ENCODE peak calls at places on chromosomes 3 and 15, in nine cellular contexts. One of them, this sample, is unnamed.
A peak's percentile ranks its signal among the peaks of the same experiment; 100 is the strongest.

GRCh38 chr3:49750056-49750455 is 26.3 kb upstream of the GMPPB start:
- DNase-seq in MM.1S: no peak
- DNase-seq in thoracic aorta: no peak
- DNase-seq in neuronal stem cell: no peak
- DNase-seq in left cardiac atrium: no peak
- DNase-seq in activated gamma-delta T cell treated with Interleukin-2 at 50 U/mL for 16 hours: no peak
- DNase-seq in cardiac fibroblast: no peak
- DNase-seq in mesenteric fat pad: no peak
- DNase-seq in uterus: no peak
- DNase-seq in this sample: no peak

GRCh38 chr15:99431661-99432091 is 134.1 kb upstream of the MEF2A start:
- DNase-seq in mesenteric fat pad: peak; percentile 79
- DNase-seq in thoracic aorta: no peak
- DNase-seq in activated gamma-delta T cell treated with Interleukin-2 at 50 U/mL for 16 hours: no peak
- DNase-seq in uterus: peak; percentile 16
- DNase-seq in left cardiac atrium: peak; percentile 20
- DNase-seq in cardiac fibroblast: no peak
- DNase-seq in MM.1S: no peak
- DNase-seq in neuronal stem cell: no peak
- DNase-seq in this sample: no peak

GRCh38 chr3:123893012-123893411 is 8.9 kb upstream of the MYLK start:
- DNase-seq in mesenteric fat pad: no peak
- DNase-seq in thoracic aorta: no peak
- DNase-seq in neuronal stem cell: no peak
- DNase-seq in left cardiac atrium: no peak
- DNase-seq in cardiac fibroblast: no peak
- DNase-seq in activated gamma-delta T cell treated with Interleukin-2 at 50 U/mL for 16 hours: no peak
- DNase-seq in uterus: no peak
- DNase-seq in MM.1S: no peak
- DNase-seq in this sample: no peak

GRCh38 chr3:123635220-123635619 is 50.4 kb upstream of the HACD2 start:
- DNase-seq in neuronal stem cell: no peak
- DNase-seq in mesenteric fat pad: no peak
- DNase-seq in uterus: peak; percentile 36
- DNase-seq in left cardiac atrium: no peak
- DNase-seq in cardiac fibroblast: no peak
- DNase-seq in MM.1S: no peak
- DNase-seq in thoracic aorta: no peak
- DNase-seq in activated gamma-delta T cell treated with Interleukin-2 at 50 U/mL for 16 hours: no peak
- DNase-seq in this sample: no peak

GRCh38 chr15:66084704-66085103 is 168.8 kb downstream of the MEGF11 start:
- DNase-seq in cardiac fibroblast: no peak
- DNase-seq in MM.1S: no peak
- DNase-seq in activated gamma-delta T cell treated with Interleukin-2 at 50 U/mL for 16 hours: no peak
- DNase-seq in left cardiac atrium: no peak
- DNase-seq in neuronal stem cell: no peak
- DNase-seq in uterus: no peak
- DNase-seq in mesenteric fat pad: no peak
- DNase-seq in thoracic aorta: no peak
- DNase-seq in this sample: no peak

GRCh38 chr3:119891944-119892721 is 110.2 kb downstream of the NR1I2 start:
- DNase-seq in left cardiac atrium: no peak
- DNase-seq in activated gamma-delta T cell treated with Interleukin-2 at 50 U/mL for 16 hours: peak; percentile 29
- DNase-seq in thoracic aorta: no peak
- DNase-seq in cardiac fibroblast: peak; percentile 88
- DNase-seq in uterus: peak; percentile 22
- DNase-seq in MM.1S: peak; percentile 64
- DNase-seq in mesenteric fat pad: no peak
- DNase-seq in neuronal stem cell: peak; percentile 54
- DNase-seq in this sample: peak; percentile 87

GRCh38 chr15:77748078-77749064 is 115.7 kb upstream of the LINGO1 start:
- DNase-seq in MM.1S: no peak
- DNase-seq in cardiac fibroblast: no peak
- DNase-seq in thoracic aorta: no peak
- DNase-seq in mesenteric fat pad: no peak
- DNase-seq in activated gamma-delta T cell treated with Interleukin-2 at 50 U/mL for 16 hours: no peak
- DNase-seq in left cardiac atrium: no peak
- DNase-seq in uterus: no peak
- DNase-seq in neuronal stem cell: no peak
- DNase-seq in this sample: peak; percentile 25

GRCh38 chr15:57061696-57062095 is 143.3 kb downstream of the TCF12 start:
- DNase-seq in mesenteric fat pad: no peak
- DNase-seq in activated gamma-delta T cell treated with Interleukin-2 at 50 U/mL for 16 hours: no peak
- DNase-seq in cardiac fibroblast: no peak
- DNase-seq in uterus: no peak
- DNase-seq in thoracic aorta: no peak
- DNase-seq in neuronal stem cell: no peak
- DNase-seq in left cardiac atrium: no peak
- DNase-seq in MM.1S: no peak
- DNase-seq in this sample: no peak

GRCh38 chr15:52112203-52112750 is 298 bp downstream of the BCL2L10 start:
- DNase-seq in thoracic aorta: no peak
- DNase-seq in neuronal stem cell: no peak
- DNase-seq in cardiac fibroblast: no peak
- DNase-seq in activated gamma-delta T cell treated with Interleukin-2 at 50 U/mL for 16 hours: peak; percentile 30
- DNase-seq in mesenteric fat pad: no peak
- DNase-seq in uterus: no peak
- DNase-seq in left cardiac atrium: peak; percentile 38
- DNase-seq in MM.1S: peak; percentile 14
- DNase-seq in this sample: no peak

GRCh38 chr3:120162400-120162799 is 68.2 kb upstream of the GSK3B start:
- DNase-seq in left cardiac atrium: no peak
- DNase-seq in thoracic aorta: no peak
- DNase-seq in neuronal stem cell: no peak
- DNase-seq in activated gamma-delta T cell treated with Interleukin-2 at 50 U/mL for 16 hours: no peak
- DNase-seq in mesenteric fat pad: no peak
- DNase-seq in MM.1S: no peak
- DNase-seq in uterus: no peak
- DNase-seq in cardiac fibroblast: peak; percentile 45
- DNase-seq in this sample: no peak

GRCh38 chr15:61818801-61819200 is 241.4 kb downstream of the VPS13C start:
- DNase-seq in thoracic aorta: no peak
- DNase-seq in cardiac fibroblast: no peak
- DNase-seq in MM.1S: no peak
- DNase-seq in uterus: no peak
- DNase-seq in left cardiac atrium: no peak
- DNase-seq in activated gamma-delta T cell treated with Interleukin-2 at 50 U/mL for 16 hours: no peak
- DNase-seq in neuronal stem cell: no peak
- DNase-seq in mesenteric fat pad: no peak
- DNase-seq in this sample: no peak

GRCh38 chr3:184448321-184449160 is 68.7 kb downstream of the CHRD start:
- DNase-seq in left cardiac atrium: no peak
- DNase-seq in neuronal stem cell: no peak
- DNase-seq in thoracic aorta: no peak
- DNase-seq in uterus: no peak
- DNase-seq in mesenteric fat pad: no peak
- DNase-seq in cardiac fibroblast: peak; percentile 73
- DNase-seq in activated gamma-delta T cell treated with Interleukin-2 at 50 U/mL for 16 hours: no peak
- DNase-seq in MM.1S: no peak
- DNase-seq in this sample: no peak

GRCh38 chr15:43879386-43880355 is 52.9 kb downstream of the WDR76 start:
- DNase-seq in neuronal stem cell: no peak
- DNase-seq in uterus: no peak
- DNase-seq in activated gamma-delta T cell treated with Interleukin-2 at 50 U/mL for 16 hours: no peak
- DNase-seq in MM.1S: no peak
- DNase-seq in thoracic aorta: no peak
- DNase-seq in mesenteric fat pad: peak; percentile 65
- DNase-seq in cardiac fibroblast: peak; percentile 14
- DNase-seq in left cardiac atrium: no peak
- DNase-seq in this sample: no peak

GRCh38 chr3:172776049-172776717 is 25.7 kb downstream of the ECT2 start:
- DNase-seq in cardiac fibroblast: peak; percentile 21
- DNase-seq in left cardiac atrium: no peak
- DNase-seq in MM.1S: no peak
- DNase-seq in neuronal stem cell: no peak
- DNase-seq in uterus: no peak
- DNase-seq in activated gamma-delta T cell treated with Interleukin-2 at 50 U/mL for 16 hours: no peak
- DNase-seq in mesenteric fat pad: no peak
- DNase-seq in thoracic aorta: no peak
- DNase-seq in this sample: no peak

GRCh38 chr3:25967385-25967784 is 177.5 kb downstream of the OXSM start:
- DNase-seq in thoracic aorta: no peak
- DNase-seq in activated gamma-delta T cell treated with Interleukin-2 at 50 U/mL for 16 hours: no peak
- DNase-seq in MM.1S: no peak
- DNase-seq in left cardiac atrium: no peak
- DNase-seq in mesenteric fat pad: no peak
- DNase-seq in neuronal stem cell: no peak
- DNase-seq in cardiac fibroblast: no peak
- DNase-seq in uterus: no peak
- DNase-seq in this sample: no peak

GRCh38 chr15:31083394-31083790 is 18.1 kb downstream of the TRPM1 start:
- DNase-seq in uterus: no peak
- DNase-seq in thoracic aorta: no peak
- DNase-seq in neuronal stem cell: no peak
- DNase-seq in activated gamma-delta T cell treated with Interleukin-2 at 50 U/mL for 16 hours: no peak
- DNase-seq in mesenteric fat pad: no peak
- DNase-seq in cardiac fibroblast: no peak
- DNase-seq in MM.1S: peak; percentile 95
- DNase-seq in left cardiac atrium: no peak
- DNase-seq in this sample: no peak

GRCh38 chr3:29789686-29790085 is 508.8 kb downstream of the RBMS3 start:
- DNase-seq in neuronal stem cell: no peak
- DNase-seq in thoracic aorta: no peak
- DNase-seq in cardiac fibroblast: no peak
- DNase-seq in uterus: no peak
- DNase-seq in activated gamma-delta T cell treated with Interleukin-2 at 50 U/mL for 16 hours: no peak
- DNase-seq in MM.1S: no peak
- DNase-seq in left cardiac atrium: no peak
- DNase-seq in mesenteric fat pad: no peak
- DNase-seq in this sample: no peak

GRCh38 chr3:99240700-99241099 is 339.2 kb upstream of the DCBLD2 start:
- DNase-seq in mesenteric fat pad: no peak
- DNase-seq in cardiac fibroblast: no peak
- DNase-seq in neuronal stem cell: peak; percentile 8
- DNase-seq in activated gamma-delta T cell treated with Interleukin-2 at 50 U/mL for 16 hours: no peak
- DNase-seq in thoracic aorta: no peak
- DNase-seq in uterus: no peak
- DNase-seq in MM.1S: no peak
- DNase-seq in left cardiac atrium: no peak
- DNase-seq in this sample: no peak

GRCh38 chr3:55877703-55878102 is 390.6 kb upstream of the WNT5A start:
- DNase-seq in mesenteric fat pad: no peak
- DNase-seq in MM.1S: no peak
- DNase-seq in neuronal stem cell: no peak
- DNase-seq in activated gamma-delta T cell treated with Interleukin-2 at 50 U/mL for 16 hours: no peak
- DNase-seq in uterus: no peak
- DNase-seq in left cardiac atrium: no peak
- DNase-seq in cardiac fibroblast: no peak
- DNase-seq in thoracic aorta: no peak
- DNase-seq in this sample: peak; percentile 37

GRCh38 chr3:53122933-53123305 is 7.3 kb downstream of the RFT1 start:
- DNase-seq in activated gamma-delta T cell treated with Interleukin-2 at 50 U/mL for 16 hours: no peak
- DNase-seq in uterus: no peak
- DNase-seq in thoracic aorta: no peak
- DNase-seq in neuronal stem cell: no peak
- DNase-seq in left cardiac atrium: no peak
- DNase-seq in mesenteric fat pad: no peak
- DNase-seq in cardiac fibroblast: no peak
- DNase-seq in MM.1S: no peak
- DNase-seq in this sample: no peak

GRCh38 chr15:54273928-54274327 is 295.7 kb downstream of the UNC13C start:
- DNase-seq in neuronal stem cell: no peak
- DNase-seq in thoracic aorta: no peak
- DNase-seq in MM.1S: no peak
- DNase-seq in activated gamma-delta T cell treated with Interleukin-2 at 50 U/mL for 16 hours: no peak
- DNase-seq in left cardiac atrium: no peak
- DNase-seq in uterus: no peak
- DNase-seq in cardiac fibroblast: no peak
- DNase-seq in mesenteric fat pad: no peak
- DNase-seq in this sample: peak; percentile 63

GRCh38 chr3:26915208-26915607 is 292.6 kb downstream of the LRRC3B start:
- DNase-seq in mesenteric fat pad: no peak
- DNase-seq in activated gamma-delta T cell treated with Interleukin-2 at 50 U/mL for 16 hours: no peak
- DNase-seq in thoracic aorta: no peak
- DNase-seq in uterus: no peak
- DNase-seq in left cardiac atrium: no peak
- DNase-seq in MM.1S: peak; percentile 79
- DNase-seq in neuronal stem cell: no peak
- DNase-seq in cardiac fibroblast: no peak
- DNase-seq in this sample: no peak

GRCh38 chr3:149195221-149195620 is 26.4 kb downstream of the CP start:
- DNase-seq in left cardiac atrium: no peak
- DNase-seq in MM.1S: no peak
- DNase-seq in cardiac fibroblast: no peak
- DNase-seq in activated gamma-delta T cell treated with Interleukin-2 at 50 U/mL for 16 hours: no peak
- DNase-seq in mesenteric fat pad: no peak
- DNase-seq in neuronal stem cell: no peak
- DNase-seq in uterus: no peak
- DNase-seq in thoracic aorta: no peak
- DNase-seq in this sample: no peak

GRCh38 chr15:88115529-88116152 is 140.9 kb downstream of the NTRK3 start:
- DNase-seq in thoracic aorta: no peak
- DNase-seq in left cardiac atrium: no peak
- DNase-seq in uterus: no peak
- DNase-seq in MM.1S: no peak
- DNase-seq in activated gamma-delta T cell treated with Interleukin-2 at 50 U/mL for 16 hours: no peak
- DNase-seq in neuronal stem cell: no peak
- DNase-seq in mesenteric fat pad: no peak
- DNase-seq in cardiac fibroblast: peak; percentile 8
- DNase-seq in this sample: no peak

GRCh38 chr3:9278085-9278484 is 28.6 kb upstream of the SRGAP3 start:
- DNase-seq in cardiac fibroblast: no peak
- DNase-seq in uterus: no peak
- DNase-seq in MM.1S: no peak
- DNase-seq in mesenteric fat pad: no peak
- DNase-seq in left cardiac atrium: no peak
- DNase-seq in activated gamma-delta T cell treated with Interleukin-2 at 50 U/mL for 16 hours: no peak
- DNase-seq in thoracic aorta: no peak
- DNase-seq in neuronal stem cell: no peak
- DNase-seq in this sample: no peak

GRCh38 chr3:32430900-32431299 is 39.2 kb downstream of the CMTM7 start:
- DNase-seq in MM.1S: no peak
- DNase-seq in mesenteric fat pad: no peak
- DNase-seq in cardiac fibroblast: no peak
- DNase-seq in thoracic aorta: no peak
- DNase-seq in activated gamma-delta T cell treated with Interleukin-2 at 50 U/mL for 16 hours: no peak
- DNase-seq in left cardiac atrium: no peak
- DNase-seq in uterus: no peak
- DNase-seq in neuronal stem cell: no peak
- DNase-seq in this sample: no peak

GRCh38 chr3:168117059-168117458 is 21.3 kb upstream of the GOLIM4 start:
- DNase-seq in thoracic aorta: no peak
- DNase-seq in cardiac fibroblast: peak; percentile 60
- DNase-seq in activated gamma-delta T cell treated with Interleukin-2 at 50 U/mL for 16 hours: no peak
- DNase-seq in mesenteric fat pad: no peak
- DNase-seq in left cardiac atrium: peak; percentile 24
- DNase-seq in uterus: no peak
- DNase-seq in neuronal stem cell: no peak
- DNase-seq in MM.1S: no peak
- DNase-seq in this sample: no peak

GRCh38 chr15:55766676-55767075 is 23.7 kb upstream of the PRTG start:
- DNase-seq in neuronal stem cell: no peak
- DNase-seq in uterus: no peak
- DNase-seq in activated gamma-delta T cell treated with Interleukin-2 at 50 U/mL for 16 hours: no peak
- DNase-seq in left cardiac atrium: no peak
- DNase-seq in mesenteric fat pad: no peak
- DNase-seq in MM.1S: no peak
- DNase-seq in thoracic aorta: no peak
- DNase-seq in cardiac fibroblast: no peak
- DNase-seq in this sample: no peak

GRCh38 chr3:101065962-101066361 is 72.7 kb upstream of the ABI3BP start:
- DNase-seq in MM.1S: no peak
- DNase-seq in thoracic aorta: no peak
- DNase-seq in neuronal stem cell: no peak
- DNase-seq in uterus: no peak
- DNase-seq in activated gamma-delta T cell treated with Interleukin-2 at 50 U/mL for 16 hours: no peak
- DNase-seq in cardiac fibroblast: peak; percentile 79
- DNase-seq in left cardiac atrium: no peak
- DNase-seq in mesenteric fat pad: no peak
- DNase-seq in this sample: no peak

GRCh38 chr3:128322030-128323022 is 144.4 kb downstream of the DNAJB8 start:
- DNase-seq in uterus: no peak
- DNase-seq in cardiac fibroblast: peak; percentile 68
- DNase-seq in mesenteric fat pad: peak; percentile 83
- DNase-seq in left cardiac atrium: peak; percentile 49
- DNase-seq in neuronal stem cell: no peak
- DNase-seq in thoracic aorta: no peak
- DNase-seq in MM.1S: peak; percentile 11
- DNase-seq in activated gamma-delta T cell treated with Interleukin-2 at 50 U/mL for 16 hours: peak; percentile 46
- DNase-seq in this sample: peak; percentile 63

GRCh38 chr15:48954538-48954937 is 9.2 kb downstream of the SHC4 start:
- DNase-seq in cardiac fibroblast: peak; percentile 62
- DNase-seq in left cardiac atrium: no peak
- DNase-seq in mesenteric fat pad: no peak
- DNase-seq in activated gamma-delta T cell treated with Interleukin-2 at 50 U/mL for 16 hours: no peak
- DNase-seq in thoracic aorta: no peak
- DNase-seq in neuronal stem cell: no peak
- DNase-seq in uterus: no peak
- DNase-seq in MM.1S: no peak
- DNase-seq in this sample: peak; percentile 47

This sample was measured in SK-MEL-5.